ENCODE peak calls at places on chromosomes 11 and 22, in eight cellular contexts. One of them, this sample, is unnamed.

GRCh38 chr11:74636633-74637184 is 44.3 kb downstream of the POLD3 start:
- DNase-seq in neural progenitor cell: no peak
- DNase-seq in MM.1S: no peak
- DNase-seq in mammary epithelial cell: peak
- DNase-seq in GM12878: no peak
- DNase-seq in H1: no peak
- DNase-seq in PC-3: peak
- DNase-seq in GM23248: peak
- DNase-seq in this sample: no peak

GRCh38 chr22:26398741-26399153 is 30.3 kb upstream of the ASPHD2 start:
- DNase-seq in neural progenitor cell: peak
- DNase-seq in MM.1S: peak
- DNase-seq in mammary epithelial cell: peak
- DNase-seq in GM12878: no peak
- DNase-seq in H1: peak
- DNase-seq in PC-3: peak
- DNase-seq in GM23248: peak
- DNase-seq in this sample: no peak

GRCh38 chr22:41410311-41410751 is 28.6 kb downstream of the TEF start:
- DNase-seq in neural progenitor cell: no peak
- DNase-seq in MM.1S: no peak
- DNase-seq in mammary epithelial cell: no peak
- DNase-seq in GM12878: no peak
- DNase-seq in H1: no peak
- DNase-seq in PC-3: no peak
- DNase-seq in GM23248: no peak
- DNase-seq in this sample: no peak

GRCh38 chr11:29627541-29627940 is 389.3 kb downstream of the KCNA4 start:
- DNase-seq in neural progenitor cell: no peak
- DNase-seq in MM.1S: no peak
- DNase-seq in mammary epithelial cell: no peak
- DNase-seq in GM12878: no peak
- DNase-seq in H1: no peak
- DNase-seq in PC-3: no peak
- DNase-seq in GM23248: no peak
- DNase-seq in this sample: no peak

GRCh38 chr11:64768300-64768694 is 8.5 kb upstream of the PYGM start:
- DNase-seq in neural progenitor cell: no peak
- DNase-seq in MM.1S: no peak
- DNase-seq in mammary epithelial cell: no peak
- DNase-seq in GM12878: no peak
- DNase-seq in H1: no peak
- DNase-seq in PC-3: no peak
- DNase-seq in GM23248: no peak
- DNase-seq in this sample: no peak

GRCh38 chr11:26442131-26442530 is 110.2 kb downstream of the ANO3 start:
- DNase-seq in neural progenitor cell: no peak
- DNase-seq in MM.1S: no peak
- DNase-seq in mammary epithelial cell: no peak
- DNase-seq in GM12878: no peak
- DNase-seq in H1: no peak
- DNase-seq in PC-3: peak
- DNase-seq in GM23248: peak
- DNase-seq in this sample: no peak

GRCh38 chr11:118241191-118242098 is 10.7 kb downstream of the MPZL3 start:
- DNase-seq in neural progenitor cell: no peak
- DNase-seq in MM.1S: no peak
- DNase-seq in mammary epithelial cell: peak
- DNase-seq in GM12878: no peak
- DNase-seq in H1: no peak
- DNase-seq in PC-3: peak
- DNase-seq in GM23248: peak
- DNase-seq in this sample: no peak

GRCh38 chr11:67581469-67581868 is 2.1 kb upstream of the GSTP1 start:
- DNase-seq in neural progenitor cell: peak
- DNase-seq in MM.1S: no peak
- DNase-seq in mammary epithelial cell: no peak
- DNase-seq in GM12878: no peak
- DNase-seq in H1: no peak
- DNase-seq in PC-3: no peak
- DNase-seq in GM23248: no peak
- DNase-seq in this sample: no peak

GRCh38 chr22:19105867-19106802 is 16.1 kb downstream of the DGCR2 start:
- DNase-seq in neural progenitor cell: peak
- DNase-seq in MM.1S: no peak
- DNase-seq in mammary epithelial cell: peak
- DNase-seq in GM12878: no peak
- DNase-seq in H1: no peak
- DNase-seq in PC-3: peak
- DNase-seq in GM23248: no peak
- DNase-seq in this sample: no peak

GRCh38 chr11:17443423-17443822 is 33.2 kb downstream of the ABCC8 start:
- DNase-seq in neural progenitor cell: no peak
- DNase-seq in MM.1S: no peak
- DNase-seq in mammary epithelial cell: no peak
- DNase-seq in GM12878: no peak
- DNase-seq in H1: no peak
- DNase-seq in PC-3: no peak
- DNase-seq in GM23248: no peak
- DNase-seq in this sample: no peak

GRCh38 chr11:88576741-88577140 is 239.2 kb upstream of the CTSC start:
- DNase-seq in neural progenitor cell: no peak
- DNase-seq in MM.1S: no peak
- DNase-seq in mammary epithelial cell: no peak
- DNase-seq in GM12878: no peak
- DNase-seq in H1: no peak
- DNase-seq in PC-3: no peak
- DNase-seq in GM23248: no peak
- DNase-seq in this sample: no peak

GRCh38 chr11:82996966-82997606 is 74.6 kb downstream of the RAB30 start:
- DNase-seq in neural progenitor cell: no peak
- DNase-seq in MM.1S: peak
- DNase-seq in mammary epithelial cell: peak
- DNase-seq in GM12878: peak
- DNase-seq in H1: no peak
- DNase-seq in PC-3: peak
- DNase-seq in GM23248: no peak
- DNase-seq in this sample: no peak

GRCh38 chr22:22037229-22037628 is 54.6 kb upstream of the TOP3B start:
- DNase-seq in neural progenitor cell: peak
- DNase-seq in MM.1S: peak
- DNase-seq in mammary epithelial cell: no peak
- DNase-seq in GM12878: no peak
- DNase-seq in H1: no peak
- DNase-seq in PC-3: no peak
- DNase-seq in GM23248: no peak
- DNase-seq in this sample: no peak

DNA sequence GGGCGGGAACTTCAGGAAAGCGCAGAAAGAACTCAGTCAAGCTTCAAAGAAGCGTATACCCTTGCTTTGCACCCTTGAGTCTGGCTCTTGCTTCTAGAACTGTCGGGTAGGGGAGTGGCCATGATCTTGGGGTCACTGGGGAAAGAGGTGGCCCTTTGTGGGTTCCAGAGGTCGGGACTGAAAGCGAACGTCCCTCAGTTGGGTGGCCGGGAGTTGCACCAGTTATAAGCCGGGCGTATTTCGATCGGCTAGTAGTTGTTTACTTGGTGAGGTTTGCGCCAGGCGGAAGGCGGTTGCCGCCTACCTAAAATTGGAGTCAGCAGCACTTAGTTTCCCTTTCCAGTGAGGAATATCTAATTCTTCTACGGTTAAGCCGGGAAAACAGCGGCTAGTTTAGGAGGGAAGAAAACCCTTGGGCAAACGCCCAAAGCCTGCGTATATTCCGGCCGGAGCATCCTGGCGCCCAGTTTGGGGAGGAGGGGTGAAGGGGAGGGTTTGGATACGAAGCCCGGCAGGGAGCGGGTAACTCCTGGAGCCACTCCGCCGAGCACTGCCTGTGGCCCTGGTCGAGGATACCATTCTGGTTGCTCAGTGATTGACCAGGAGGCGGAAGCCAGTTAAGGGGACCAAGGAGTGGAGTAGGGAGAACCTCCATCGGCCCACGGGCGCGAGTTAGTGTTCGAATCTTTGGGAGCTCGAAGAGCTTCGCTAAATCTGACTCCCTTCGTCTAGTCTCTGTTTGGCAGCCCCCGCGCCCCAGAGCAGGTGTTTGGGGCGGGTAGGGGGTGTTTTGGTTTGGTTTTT is 810 bp upstream of the WT1 start:
- DNase-seq in neural progenitor cell: peak
- DNase-seq in MM.1S: no peak
- DNase-seq in mammary epithelial cell: no peak
- DNase-seq in GM12878: no peak
- DNase-seq in H1: no peak
- DNase-seq in PC-3: no peak
- DNase-seq in GM23248: no peak
- DNase-seq in this sample: no peak
- H3K9ac ChIP-seq in neural progenitor cell: no peak
- H3K9ac ChIP-seq in MM.1S: no peak
- H3K9ac ChIP-seq in mammary epithelial cell: no peak
- H3K9ac ChIP-seq in GM12878: no peak
- H3K9ac ChIP-seq in H1: no peak
- H3K9ac ChIP-seq in PC-3: peak
- H3K9ac ChIP-seq in GM23248: no peak
- H3K9ac ChIP-seq in this sample: no peak

GRCh38 chr11:3203221-3204043 is 15.2 kb downstream of the MRGPRG start:
- DNase-seq in neural progenitor cell: peak
- DNase-seq in MM.1S: no peak
- DNase-seq in mammary epithelial cell: peak
- DNase-seq in GM12878: no peak
- DNase-seq in H1: peak
- DNase-seq in PC-3: peak
- DNase-seq in GM23248: peak
- DNase-seq in this sample: no peak
- TF ChIP-seq EZH2 in neural progenitor cell: peak
- TF ChIP-seq EZH2 in MM.1S: no peak
- TF ChIP-seq EZH2 in mammary epithelial cell: no peak
- TF ChIP-seq EZH2 in GM12878: no peak
- TF ChIP-seq EZH2 in H1: peak
- TF ChIP-seq EZH2 in PC-3: no peak
- TF ChIP-seq EZH2 in GM23248: no peak
- TF ChIP-seq EZH2 in this sample: no peak

GRCh38 chr22:29105468-29105867 is 32.6 kb downstream of the KREMEN1 start:
- DNase-seq in neural progenitor cell: no peak
- DNase-seq in MM.1S: no peak
- DNase-seq in mammary epithelial cell: no peak
- DNase-seq in GM12878: no peak
- DNase-seq in H1: no peak
- DNase-seq in PC-3: no peak
- DNase-seq in GM23248: peak
- DNase-seq in this sample: no peak

GRCh38 chr22:29106839-29107238 is 34.0 kb downstream of the KREMEN1 start:
- DNase-seq in neural progenitor cell: peak
- DNase-seq in MM.1S: no peak
- DNase-seq in mammary epithelial cell: no peak
- DNase-seq in GM12878: no peak
- DNase-seq in H1: no peak
- DNase-seq in PC-3: no peak
- DNase-seq in GM23248: no peak
- DNase-seq in this sample: no peak

GRCh38 chr22:29110946-29111345 is 38.1 kb downstream of the KREMEN1 start:
- DNase-seq in neural progenitor cell: no peak
- DNase-seq in MM.1S: no peak
- DNase-seq in mammary epithelial cell: no peak
- DNase-seq in GM12878: no peak
- DNase-seq in H1: no peak
- DNase-seq in PC-3: no peak
- DNase-seq in GM23248: no peak
- DNase-seq in this sample: no peak

GRCh38 chr22:29109853-29110252 is 37.0 kb downstream of the KREMEN1 start:
- DNase-seq in neural progenitor cell: no peak
- DNase-seq in MM.1S: no peak
- DNase-seq in mammary epithelial cell: no peak
- DNase-seq in GM12878: no peak
- DNase-seq in H1: no peak
- DNase-seq in PC-3: no peak
- DNase-seq in GM23248: no peak
- DNase-seq in this sample: no peak

GRCh38 chr22:29108137-29108536 is 35.3 kb downstream of the KREMEN1 start:
- DNase-seq in neural progenitor cell: no peak
- DNase-seq in MM.1S: no peak
- DNase-seq in mammary epithelial cell: peak
- DNase-seq in GM12878: no peak
- DNase-seq in H1: no peak
- DNase-seq in PC-3: peak
- DNase-seq in GM23248: peak
- DNase-seq in this sample: no peak
- H3K9ac ChIP-seq in neural progenitor cell: no peak
- H3K9ac ChIP-seq in MM.1S: no peak
- H3K9ac ChIP-seq in mammary epithelial cell: no peak
- H3K9ac ChIP-seq in GM12878: no peak
- H3K9ac ChIP-seq in H1: no peak
- H3K9ac ChIP-seq in PC-3: no peak
- H3K9ac ChIP-seq in GM23248: no peak
- H3K9ac ChIP-seq in this sample: no peak

GRCh38 chr11:32113637-32114203 is 22.8 kb downstream of the RCN1 start:
- DNase-seq in neural progenitor cell: no peak
- DNase-seq in MM.1S: no peak
- DNase-seq in mammary epithelial cell: no peak
- DNase-seq in GM12878: no peak
- DNase-seq in H1: no peak
- DNase-seq in PC-3: no peak
- DNase-seq in GM23248: no peak
- DNase-seq in this sample: no peak

GRCh38 chr11:32115406-32115805 is 24.5 kb downstream of the RCN1 start:
- DNase-seq in neural progenitor cell: no peak
- DNase-seq in MM.1S: no peak
- DNase-seq in mammary epithelial cell: no peak
- DNase-seq in GM12878: no peak
- DNase-seq in H1: no peak
- DNase-seq in PC-3: no peak
- DNase-seq in GM23248: no peak
- DNase-seq in this sample: no peak

GRCh38 chr11:32116668-32117067 is 25.8 kb downstream of the RCN1 start:
- DNase-seq in neural progenitor cell: no peak
- DNase-seq in MM.1S: no peak
- DNase-seq in mammary epithelial cell: no peak
- DNase-seq in GM12878: no peak
- DNase-seq in H1: no peak
- DNase-seq in PC-3: no peak
- DNase-seq in GM23248: no peak
- DNase-seq in this sample: no peak

GRCh38 chr11:32110795-32111194 is 19.9 kb downstream of the RCN1 start:
- DNase-seq in neural progenitor cell: no peak
- DNase-seq in MM.1S: no peak
- DNase-seq in mammary epithelial cell: no peak
- DNase-seq in GM12878: no peak
- DNase-seq in H1: no peak
- DNase-seq in PC-3: no peak
- DNase-seq in GM23248: no peak
- DNase-seq in this sample: no peak

GRCh38 chr11:32113200-32113599 is 22.3 kb downstream of the RCN1 start:
- DNase-seq in neural progenitor cell: no peak
- DNase-seq in MM.1S: no peak
- DNase-seq in mammary epithelial cell: no peak
- DNase-seq in GM12878: no peak
- DNase-seq in H1: no peak
- DNase-seq in PC-3: no peak
- DNase-seq in GM23248: no peak
- DNase-seq in this sample: no peak
- TF ChIP-seq EZH2 in neural progenitor cell: no peak
- TF ChIP-seq EZH2 in MM.1S: no peak
- TF ChIP-seq EZH2 in mammary epithelial cell: no peak
- TF ChIP-seq EZH2 in GM12878: no peak
- TF ChIP-seq EZH2 in H1: no peak
- TF ChIP-seq EZH2 in PC-3: no peak
- TF ChIP-seq EZH2 in GM23248: no peak
- TF ChIP-seq EZH2 in this sample: no peak